ENCODE peak calls at places on chromosomes 4 and X, in ten cellular contexts. S is T-cell; W is cerebellar cortex; B is AG04450; D is cardiac muscle cell; C is activated T-cell treated with anti-CD3 and anti-CD28 coated beads, Interleukin-2, amount 50 U/mL, for 4 hours; Y is right lobe of liver; E is choroid plexus epithelial cell; U is ovary; N is fibroblast of lung. I is an unnamed sample.

GRCh38 chrX:71366674-71367256 is 608 bp downstream of the TAF1 start:
- DNase-seq in N (peak), Y (no peak), C (peak), B (no peak), U (no peak), W (peak), D (peak), S (peak), E (peak), I (peak)

GRCh38 chrX:30039768-30040167 is 175.6 kb upstream of the MAGEB2 start:
- DNase-seq in C (no peak), Y (no peak), S (no peak), W (no peak), D (peak), B (no peak), N (peak), E (peak), U (no peak), I (no peak)

GRCh38 chrX:54921427-54922021 is 900 bp downstream of the TRO start:
- DNase-seq in C (peak), D (peak), S (peak), Y (no peak), E (peak), W (peak), U (peak), N (peak), B (peak), I (peak)

GRCh38 chrX:19949340-19949739 is 41.5 kb downstream of the BCLAF3 start:
- DNase-seq in B (no peak), N (no peak), S (no peak), E (no peak), U (no peak), C (no peak), D (no peak), W (no peak), Y (no peak), I (no peak)

GRCh38 chr4:2413821-2414610 is 4.4 kb downstream of the ZFYVE28 start:
- DNase-seq in C (no peak), W (no peak), Y (no peak), U (no peak), B (no peak), D (peak), S (peak), E (no peak), N (no peak), I (no peak)

GRCh38 chr4:3245676-3246075 is 3.3 kb upstream of the MSANTD1 start:
- DNase-seq in S (no peak), C (no peak), B (no peak), W (no peak), Y (no peak), D (no peak), N (no peak), E (no peak), U (no peak), I (no peak)

GRCh38 chr4:6024450-6024960 is 6.3 kb upstream of the C4orf50 start:
- DNase-seq in S (no peak), U (no peak), C (no peak), B (no peak), E (no peak), W (peak), Y (no peak), N (no peak), D (no peak), I (no peak)

GRCh38 chr4:183417356-183417755 is 27.1 kb upstream of the CDKN2AIP start:
- DNase-seq in N (no peak), U (no peak), D (no peak), E (no peak), S (no peak), W (no peak), B (no peak), C (no peak), Y (no peak), I (no peak)

GRCh38 chr4:65437102-65437501 is 233.2 kb downstream of the EPHA5 start:
- DNase-seq in S (no peak), U (no peak), C (no peak), Y (no peak), E (peak), W (no peak), B (no peak), N (no peak), D (peak), I (no peak)

GRCh38 chr4:155079866-155080265 is 128.6 kb upstream of the NPY2R start:
- DNase-seq in B (no peak), D (peak), Y (no peak), U (no peak), S (no peak), E (peak), C (no peak), W (no peak), N (no peak), I (no peak)

GRCh38 chr4:94758141-94758699 is 465 bp downstream of the BMPR1B start:
- DNase-seq in W (no peak), B (no peak), D (peak), E (peak), U (peak), C (no peak), Y (peak), S (no peak), N (no peak), I (no peak)

GRCh38 chr4:25837107-25837506 is 25.7 kb downstream of the SEL1L3 start:
- DNase-seq in S (no peak), U (no peak), B (no peak), Y (no peak), N (no peak), D (no peak), E (no peak), C (no peak), W (peak), I (no peak)

GRCh38 chr4:82865592-82865991 is 25.4 kb downstream of the SEC31A start:
- DNase-seq in C (no peak), E (peak), D (peak), Y (no peak), U (peak), N (peak), B (peak), W (no peak), S (no peak), I (no peak)

I was measured in stimulated activated naive CD4-positive, alpha-beta T cell.